ENCODE peak calls at places on chromosome 3, in ten cellular contexts. One of them, this sample, is unnamed. For H3K36me3 and H3K9me3, the result is how much of the 10 kb centered on the place peaks cover.

GRCh38 chr3:73633916-73634344 is 9.2 kb upstream of the PDZRN3 start:
- DNase-seq in K562: no peak
- DNase-seq in tibial artery: no peak
- DNase-seq in Peyer's patch: no peak
- DNase-seq in testis: no peak
- DNase-seq in colonic mucosa: no peak
- DNase-seq in heart left ventricle: no peak
- DNase-seq in heart right ventricle: no peak
- DNase-seq in aorta: no peak
- DNase-seq in neuronal stem cell: no peak
- DNase-seq in this sample: no peak

GRCh38 chr3:61439116-61439459 is 122.3 kb upstream of the PTPRG start:
- DNase-seq in K562: no peak
- DNase-seq in tibial artery: no peak
- DNase-seq in Peyer's patch: no peak
- DNase-seq in testis: no peak
- DNase-seq in colonic mucosa: no peak
- DNase-seq in heart left ventricle: no peak
- DNase-seq in heart right ventricle: no peak
- DNase-seq in aorta: no peak
- DNase-seq in neuronal stem cell: no peak
- DNase-seq in this sample: no peak

GRCh38 chr3:61570813-61571212 is 9.4 kb downstream of the PTPRG start:
- DNase-seq in K562: no peak
- DNase-seq in tibial artery: no peak
- DNase-seq in Peyer's patch: no peak
- DNase-seq in testis: no peak
- DNase-seq in colonic mucosa: no peak
- DNase-seq in heart left ventricle: no peak
- DNase-seq in heart right ventricle: no peak
- DNase-seq in aorta: no peak
- DNase-seq in neuronal stem cell: no peak
- DNase-seq in this sample: no peak

GRCh38 chr3:84184937-84185336 is 773.9 kb upstream of the CADM2 start:
- DNase-seq in K562: no peak
- DNase-seq in tibial artery: no peak
- DNase-seq in Peyer's patch: no peak
- DNase-seq in testis: no peak
- DNase-seq in colonic mucosa: no peak
- DNase-seq in heart left ventricle: no peak
- DNase-seq in heart right ventricle: no peak
- DNase-seq in aorta: no peak
- DNase-seq in neuronal stem cell: no peak
- DNase-seq in this sample: no peak

GRCh38 chr3:186133980-186134379 is 25.1 kb upstream of the ETV5 start:
- DNase-seq in K562: no peak
- DNase-seq in tibial artery: no peak
- DNase-seq in Peyer's patch: no peak
- DNase-seq in testis: no peak
- DNase-seq in colonic mucosa: no peak
- DNase-seq in heart left ventricle: no peak
- DNase-seq in heart right ventricle: no peak
- DNase-seq in aorta: no peak
- DNase-seq in neuronal stem cell: no peak
- DNase-seq in this sample: no peak

GRCh38 chr3:143749926-143750325 is 98.3 kb downstream of the SLC9A9 start:
- DNase-seq in K562: no peak
- DNase-seq in tibial artery: no peak
- DNase-seq in Peyer's patch: no peak
- DNase-seq in testis: no peak
- DNase-seq in colonic mucosa: no peak
- DNase-seq in heart left ventricle: no peak
- DNase-seq in heart right ventricle: no peak
- DNase-seq in aorta: no peak
- DNase-seq in neuronal stem cell: no peak
- DNase-seq in this sample: no peak

GRCh38 chr3:36648241-36649034 is 115.9 kb downstream of the DCLK3 start:
- DNase-seq in K562: no peak
- DNase-seq in tibial artery: no peak
- DNase-seq in Peyer's patch: no peak
- DNase-seq in testis: no peak
- DNase-seq in colonic mucosa: no peak
- DNase-seq in heart left ventricle: no peak
- DNase-seq in heart right ventricle: no peak
- DNase-seq in aorta: no peak
- DNase-seq in neuronal stem cell: no peak
- DNase-seq in this sample: no peak

GRCh38 chr3:2098398-2099027 is at the start of gene CNTN4:
- DNase-seq in K562: no peak
- DNase-seq in tibial artery: peak
- DNase-seq in Peyer's patch: peak
- DNase-seq in testis: peak
- DNase-seq in colonic mucosa: peak
- DNase-seq in heart left ventricle: peak
- DNase-seq in heart right ventricle: peak
- DNase-seq in aorta: peak
- DNase-seq in neuronal stem cell: peak
- DNase-seq in this sample: no peak

GRCh38 chr3:197835509-197835908 is 44.5 kb downstream of the LRCH3 start:
- DNase-seq in K562: no peak
- DNase-seq in tibial artery: no peak
- DNase-seq in Peyer's patch: no peak
- DNase-seq in testis: no peak
- DNase-seq in colonic mucosa: no peak
- DNase-seq in heart left ventricle: no peak
- DNase-seq in heart right ventricle: no peak
- DNase-seq in aorta: no peak
- DNase-seq in neuronal stem cell: no peak
- DNase-seq in this sample: no peak

GRCh38 chr3:120425877-120426276 is 24.9 kb downstream of the FSTL1 start:
- DNase-seq in K562: no peak
- DNase-seq in tibial artery: peak
- DNase-seq in Peyer's patch: no peak
- DNase-seq in testis: no peak
- DNase-seq in colonic mucosa: no peak
- DNase-seq in heart left ventricle: peak
- DNase-seq in heart right ventricle: no peak
- DNase-seq in aorta: no peak
- DNase-seq in neuronal stem cell: no peak
- DNase-seq in this sample: peak

GRCh38 chr3:196207159-196207832 is 3.9 kb downstream of the ZDHHC19 start:
- DNase-seq in K562: peak
- DNase-seq in tibial artery: no peak
- DNase-seq in Peyer's patch: no peak
- DNase-seq in testis: no peak
- DNase-seq in colonic mucosa: no peak
- DNase-seq in heart left ventricle: no peak
- DNase-seq in heart right ventricle: no peak
- DNase-seq in aorta: no peak
- DNase-seq in neuronal stem cell: no peak
- DNase-seq in this sample: no peak

GRCh38 chr3:141312359-141313090 is 55.8 kb upstream of the ZBTB38 start:
- DNase-seq in K562: peak
- DNase-seq in tibial artery: no peak
- DNase-seq in Peyer's patch: no peak
- DNase-seq in testis: no peak
- DNase-seq in colonic mucosa: no peak
- DNase-seq in heart left ventricle: no peak
- DNase-seq in heart right ventricle: no peak
- DNase-seq in aorta: no peak
- DNase-seq in neuronal stem cell: no peak
- DNase-seq in this sample: no peak

GRCh38 chr3:86595696-86596095 is 395.3 kb downstream of the VGLL3 start:
- DNase-seq in K562: no peak
- DNase-seq in tibial artery: no peak
- DNase-seq in Peyer's patch: no peak
- DNase-seq in testis: no peak
- DNase-seq in colonic mucosa: no peak
- DNase-seq in heart left ventricle: no peak
- DNase-seq in heart right ventricle: no peak
- DNase-seq in aorta: no peak
- DNase-seq in neuronal stem cell: no peak
- DNase-seq in this sample: no peak
- H3K36me3 ChIP-seq in K562: under half
- H3K36me3 ChIP-seq in tibial artery: under half
- H3K36me3 ChIP-seq in Peyer's patch: under half
- H3K36me3 ChIP-seq in testis: under half
- H3K36me3 ChIP-seq in colonic mucosa: under half
- H3K36me3 ChIP-seq in heart left ventricle: under half
- H3K36me3 ChIP-seq in heart right ventricle: under half
- H3K36me3 ChIP-seq in aorta: under half
- H3K36me3 ChIP-seq in neuronal stem cell: under half
- H3K36me3 ChIP-seq in this sample: under half

GRCh38 chr3:46838301-46838700 is 24.9 kb downstream of the MYL3 start:
- DNase-seq in K562: no peak
- DNase-seq in tibial artery: no peak
- DNase-seq in Peyer's patch: no peak
- DNase-seq in testis: no peak
- DNase-seq in colonic mucosa: no peak
- DNase-seq in heart left ventricle: no peak
- DNase-seq in heart right ventricle: no peak
- DNase-seq in aorta: no peak
- DNase-seq in neuronal stem cell: no peak
- DNase-seq in this sample: no peak
- H3K9me3 ChIP-seq in K562: under half
- H3K9me3 ChIP-seq in tibial artery: under half
- H3K9me3 ChIP-seq in Peyer's patch: under half
- H3K9me3 ChIP-seq in testis: under half
- H3K9me3 ChIP-seq in colonic mucosa: under half
- H3K9me3 ChIP-seq in heart left ventricle: under half
- H3K9me3 ChIP-seq in heart right ventricle: under half
- H3K9me3 ChIP-seq in aorta: under half
- H3K9me3 ChIP-seq in neuronal stem cell: under half
- H3K9me3 ChIP-seq in this sample: under half

DNA sequence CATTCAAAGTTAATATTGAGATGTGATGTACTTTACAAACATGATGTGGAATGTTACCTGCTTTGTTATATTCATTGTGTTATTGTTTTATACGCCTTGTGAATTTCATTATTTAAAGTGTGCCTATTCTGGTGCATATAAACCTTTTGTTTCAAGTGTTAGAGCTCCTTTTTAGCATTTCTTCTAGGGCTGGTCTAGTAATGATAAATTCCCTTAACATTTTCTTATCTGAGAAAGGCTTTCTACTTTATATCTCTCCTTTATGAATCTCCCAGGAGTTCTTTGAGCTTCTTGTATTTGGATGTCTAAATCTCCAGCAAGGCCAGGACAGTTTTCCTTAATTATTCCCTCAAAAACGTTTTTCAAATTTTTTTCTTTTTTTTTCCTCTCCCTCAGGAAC is 1005.6 kb downstream of the IGSF11 start:
- DNase-seq in K562: no peak
- DNase-seq in tibial artery: no peak
- DNase-seq in Peyer's patch: no peak
- DNase-seq in testis: no peak
- DNase-seq in colonic mucosa: no peak
- DNase-seq in heart left ventricle: no peak
- DNase-seq in heart right ventricle: no peak
- DNase-seq in aorta: no peak
- DNase-seq in neuronal stem cell: no peak
- DNase-seq in this sample: no peak
- H3K4me3 ChIP-seq in K562: no peak
- H3K4me3 ChIP-seq in tibial artery: no peak
- H3K4me3 ChIP-seq in Peyer's patch: no peak
- H3K4me3 ChIP-seq in testis: no peak
- H3K4me3 ChIP-seq in colonic mucosa: no peak
- H3K4me3 ChIP-seq in heart left ventricle: no peak
- H3K4me3 ChIP-seq in heart right ventricle: no peak
- H3K4me3 ChIP-seq in aorta: no peak
- H3K4me3 ChIP-seq in neuronal stem cell: no peak
- H3K4me3 ChIP-seq in this sample: no peak

GRCh38 chr3:14130707-14131106 is 5.9 kb downstream of the TMEM43 start:
- DNase-seq in K562: no peak
- DNase-seq in tibial artery: no peak
- DNase-seq in Peyer's patch: no peak
- DNase-seq in testis: no peak
- DNase-seq in colonic mucosa: no peak
- DNase-seq in heart left ventricle: no peak
- DNase-seq in heart right ventricle: no peak
- DNase-seq in aorta: no peak
- DNase-seq in neuronal stem cell: no peak
- DNase-seq in this sample: no peak
- H3K36me3 ChIP-seq in K562: half or more
- H3K36me3 ChIP-seq in tibial artery: half or more
- H3K36me3 ChIP-seq in Peyer's patch: half or more
- H3K36me3 ChIP-seq in testis: under half
- H3K36me3 ChIP-seq in colonic mucosa: under half
- H3K36me3 ChIP-seq in heart left ventricle: under half
- H3K36me3 ChIP-seq in heart right ventricle: half or more
- H3K36me3 ChIP-seq in aorta: under half
- H3K36me3 ChIP-seq in neuronal stem cell: under half
- H3K36me3 ChIP-seq in this sample: under half

DNA sequence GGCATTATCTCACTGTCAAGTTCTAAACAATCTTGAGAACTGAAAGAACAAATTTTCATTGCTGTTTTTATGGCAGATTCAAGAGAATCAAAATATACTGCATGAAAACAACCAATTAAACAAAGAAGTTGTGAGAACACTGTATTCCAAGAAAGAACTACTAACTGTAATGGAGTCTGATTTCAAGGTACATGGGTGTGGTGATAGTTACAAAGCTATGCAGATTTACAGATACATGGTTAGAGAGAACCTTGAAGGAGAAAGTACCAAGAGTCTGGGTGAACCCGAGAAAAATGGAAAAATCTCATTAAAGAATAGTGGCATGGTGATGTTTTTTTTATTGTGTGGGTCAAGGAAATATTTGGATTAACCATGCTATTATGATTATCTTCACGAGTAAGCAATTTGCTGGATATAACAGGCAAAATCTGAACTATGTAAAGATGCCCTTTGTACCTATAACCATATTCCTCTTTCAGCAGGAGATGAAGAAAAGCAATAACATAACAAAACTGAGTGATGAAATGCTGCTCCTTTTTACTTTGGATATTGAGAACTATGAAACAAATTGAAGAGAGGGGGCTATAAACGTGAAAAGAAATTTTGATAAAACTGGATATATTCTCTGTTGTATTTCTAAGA is 100.4 kb downstream of the PLSCR2 start:
- DNase-seq in K562: no peak
- DNase-seq in tibial artery: no peak
- DNase-seq in Peyer's patch: no peak
- DNase-seq in testis: no peak
- DNase-seq in colonic mucosa: no peak
- DNase-seq in heart left ventricle: no peak
- DNase-seq in heart right ventricle: no peak
- DNase-seq in aorta: no peak
- DNase-seq in neuronal stem cell: no peak
- DNase-seq in this sample: no peak
- H3K9me3 ChIP-seq in K562: under half
- H3K9me3 ChIP-seq in tibial artery: under half
- H3K9me3 ChIP-seq in Peyer's patch: under half
- H3K9me3 ChIP-seq in testis: under half
- H3K9me3 ChIP-seq in colonic mucosa: under half
- H3K9me3 ChIP-seq in heart left ventricle: under half
- H3K9me3 ChIP-seq in heart right ventricle: under half
- H3K9me3 ChIP-seq in aorta: under half
- H3K9me3 ChIP-seq in neuronal stem cell: under half
- H3K9me3 ChIP-seq in this sample: under half

GRCh38 chr3:151305778-151306157 is 10.9 kb downstream of the GPR87 start:
- DNase-seq in K562: no peak
- DNase-seq in tibial artery: no peak
- DNase-seq in Peyer's patch: no peak
- DNase-seq in testis: no peak
- DNase-seq in colonic mucosa: no peak
- DNase-seq in heart left ventricle: no peak
- DNase-seq in heart right ventricle: no peak
- DNase-seq in aorta: no peak
- DNase-seq in neuronal stem cell: no peak
- DNase-seq in this sample: no peak
- H3K4me3 ChIP-seq in K562: no peak
- H3K4me3 ChIP-seq in tibial artery: no peak
- H3K4me3 ChIP-seq in Peyer's patch: no peak
- H3K4me3 ChIP-seq in testis: no peak
- H3K4me3 ChIP-seq in colonic mucosa: no peak
- H3K4me3 ChIP-seq in heart left ventricle: no peak
- H3K4me3 ChIP-seq in heart right ventricle: no peak
- H3K4me3 ChIP-seq in aorta: no peak
- H3K4me3 ChIP-seq in neuronal stem cell: no peak
- H3K4me3 ChIP-seq in this sample: no peak